ENCODE peak calls at places on chromosomes 2 and 18, in five cellular contexts. U is upper lobe of right lung, P is lower lobe of right lung, G is AG09319, V is mammary epithelial cell. N is an unnamed sample.

GRCh38 chr2:67974564-67975430 is 88.0 kb downstream of the C1D start:
- DNase-seq in U (no peak), P (peak), G (no peak), V (no peak), N (no peak)

GRCh38 chr2:190718652-190719526 is 70.0 kb downstream of the NAB1 start:
- DNase-seq in U (no peak), P (no peak), G (no peak), V (peak), N (peak)

GRCh38 chr2:94759211-94759610 is 112.0 kb upstream of the TEKT4 start:
- DNase-seq in U (no peak), P (no peak), G (no peak), V (peak), N (no peak)

GRCh38 chr2:149800624-149801220 is 213.1 kb upstream of the MMADHC start:
- DNase-seq in U (no peak), P (no peak), G (no peak), V (no peak), N (no peak)

GRCh38 chr2:63440612-63441011 is 147.7 kb downstream of the WDPCP start:
- DNase-seq in U (no peak), P (no peak), G (no peak), V (peak), N (peak)

GRCh38 chr2:149314687-149315086 is 15.7 kb upstream of the LYPD6 start:
- DNase-seq in U (no peak), P (no peak), G (no peak), V (no peak), N (no peak)

GRCh38 chr2:182066439-182067061 is 80.9 kb downstream of the PPP1R1C start:
- DNase-seq in U (no peak), P (no peak), G (peak), V (peak), N (peak)

GRCh38 chr2:117562654-117563053 is 251.8 kb upstream of the DDX18 start:
- DNase-seq in U (no peak), P (no peak), G (no peak), V (no peak), N (no peak)

GRCh38 chr2:16650287-16651249 is 15.1 kb downstream of the CYRIA start:
- DNase-seq in U (no peak), P (no peak), G (no peak), V (peak), N (peak)

GRCh38 chr18:50628543-50628905 is 68.6 kb downstream of the MAPK4 start:
- DNase-seq in U (no peak), P (no peak), G (no peak), V (no peak), N (no peak)

GRCh38 chr2:237873961-237874551 is 14.6 kb downstream of the RAMP1 start:
- DNase-seq in U (peak), P (peak), G (no peak), V (no peak), N (no peak)

GRCh38 chr18:50428531-50429206 is 53.8 kb downstream of the SKA1 start:
- DNase-seq in U (no peak), P (no peak), G (no peak), V (no peak), N (no peak)

GRCh38 chr18:13120255-13120654 is 98.3 kb upstream of the LDLRAD4 start:
- DNase-seq in U (no peak), P (no peak), G (no peak), V (no peak), N (no peak)

GRCh38 chr2:65639156-65639876 is 206.9 kb upstream of the SPRED2 start:
- DNase-seq in U (no peak), P (no peak), G (no peak), V (peak), N (peak)

GRCh38 chr18:56641714-56642331 is 3.4 kb upstream of the TXNL1 start:
- DNase-seq in U (no peak), P (no peak), G (no peak), V (peak), N (no peak)

GRCh38 chr18:77859634-77860033 is 610.0 kb downstream of the GALR1 start:
- DNase-seq in U (no peak), P (no peak), G (no peak), V (no peak), N (no peak)

GRCh38 chr2:209579236-209579749 is 155.4 kb downstream of the MAP2 start:
- DNase-seq in U (no peak), P (no peak), G (no peak), V (no peak), N (no peak)

GRCh38 chr2:46735730-46736493 is 179.7 kb downstream of the MCFD2 start:
- DNase-seq in U (no peak), P (no peak), G (no peak), V (no peak), N (no peak)

DNA sequence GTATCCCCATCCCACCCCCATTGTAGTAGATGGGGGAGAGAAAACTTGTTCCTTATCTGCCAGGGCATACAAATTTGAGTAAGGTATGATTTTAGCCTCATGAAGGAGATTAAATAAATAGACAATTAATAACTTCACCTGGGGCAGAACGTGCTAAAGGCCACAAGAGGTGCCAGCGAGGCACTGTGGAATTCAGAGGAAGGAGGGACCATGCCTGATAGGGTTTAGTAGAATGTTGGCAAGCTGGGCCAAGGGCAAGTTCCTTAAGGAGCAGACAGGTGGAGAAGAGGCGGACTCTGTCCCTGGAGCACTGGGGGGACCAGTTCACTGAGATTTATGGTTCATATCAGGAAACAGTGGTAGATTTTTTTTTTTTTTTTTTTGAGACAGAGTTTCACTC is 22.5 kb downstream of the STAMBP start:
- DNase-seq in U (no peak), P (no peak), G (no peak), V (no peak), N (peak)
- TF ChIP-seq CTCF in U (no peak), P (no peak), G (no peak), V (peak), N (peak)

DNA sequence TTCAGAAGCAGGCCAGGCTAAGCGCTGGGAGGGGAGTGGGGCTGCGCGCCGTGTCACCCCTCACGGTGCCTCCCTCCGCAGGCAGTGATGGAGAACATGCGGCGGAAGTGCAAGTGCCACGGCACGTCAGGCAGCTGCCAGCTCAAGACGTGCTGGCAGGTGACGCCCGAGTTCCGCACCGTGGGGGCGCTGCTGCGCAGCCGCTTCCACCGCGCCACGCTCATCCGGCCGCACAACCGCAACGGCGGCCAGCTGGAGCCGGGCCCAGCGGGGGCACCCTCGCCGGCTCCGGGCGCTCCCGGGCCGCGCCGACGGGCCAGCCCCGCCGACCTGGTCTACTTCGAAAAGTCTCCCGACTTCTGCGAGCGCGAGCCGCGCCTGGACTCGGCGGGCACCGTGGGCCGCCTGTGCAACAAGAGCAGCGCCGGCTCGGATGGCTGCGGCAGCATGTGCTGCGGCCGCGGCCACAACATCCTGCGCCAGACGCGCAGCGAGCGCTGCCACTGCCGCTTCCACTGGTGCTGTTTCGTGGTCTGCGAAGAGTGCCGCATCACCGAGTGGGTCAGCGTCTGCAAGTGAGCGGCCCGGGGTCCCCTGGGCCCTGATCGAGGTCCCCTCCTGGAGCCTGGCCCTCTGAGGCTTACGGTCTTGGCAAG is 12.2 kb downstream of the WNT10A start:
- DNase-seq in U (peak), P (peak), G (no peak), V (peak), N (no peak)
- TF ChIP-seq CTCF in U (peak), P (peak), G (peak), V (peak), N (peak)

DNA sequence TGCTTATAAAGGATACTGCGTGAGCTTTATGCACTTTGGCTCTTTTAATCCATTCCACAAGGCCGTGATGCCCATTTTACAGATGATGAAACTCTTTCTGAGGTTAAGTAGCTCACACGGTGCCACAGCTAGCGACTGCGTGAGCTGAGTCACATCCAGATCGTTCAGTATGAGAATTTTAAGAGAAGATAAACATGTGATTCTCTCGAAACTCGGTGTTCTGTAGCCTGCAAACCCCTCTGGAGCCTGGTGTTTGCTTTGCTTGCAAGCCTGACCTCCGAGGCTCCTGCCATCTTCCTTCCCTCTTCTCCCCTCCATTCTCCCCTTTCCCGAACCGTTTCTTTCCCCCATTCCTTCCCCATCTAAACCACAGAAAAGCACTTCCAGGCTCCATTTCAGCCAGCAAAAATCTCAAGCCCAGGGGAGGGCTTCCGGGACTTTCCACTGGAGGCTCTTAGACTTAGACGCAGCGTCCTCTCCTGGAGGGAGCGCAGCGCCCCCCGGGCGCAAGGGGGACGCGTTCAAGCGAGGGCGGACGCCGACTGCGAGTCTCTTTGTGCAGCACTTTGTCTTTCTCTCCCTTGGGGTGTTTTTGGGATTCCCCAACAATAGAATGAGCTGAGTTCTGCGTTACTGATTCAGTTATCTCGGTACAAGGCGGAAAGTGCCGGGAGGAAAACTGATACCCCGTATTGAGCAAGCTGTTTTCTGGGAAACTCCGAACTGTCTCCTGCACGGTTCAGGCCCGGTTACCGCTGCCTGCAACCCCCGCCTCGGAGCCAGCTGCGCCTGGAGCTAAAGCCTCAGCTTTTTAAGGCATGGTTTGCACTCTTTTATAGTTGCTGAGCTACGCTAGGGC is 38.0 kb downstream of the CYP1B1 start:
- DNase-seq in U (no peak), P (no peak), G (peak), V (peak), N (no peak)
- TF ChIP-seq CTCF in U (peak), P (peak), G (peak), V (peak), N (peak)

DNA sequence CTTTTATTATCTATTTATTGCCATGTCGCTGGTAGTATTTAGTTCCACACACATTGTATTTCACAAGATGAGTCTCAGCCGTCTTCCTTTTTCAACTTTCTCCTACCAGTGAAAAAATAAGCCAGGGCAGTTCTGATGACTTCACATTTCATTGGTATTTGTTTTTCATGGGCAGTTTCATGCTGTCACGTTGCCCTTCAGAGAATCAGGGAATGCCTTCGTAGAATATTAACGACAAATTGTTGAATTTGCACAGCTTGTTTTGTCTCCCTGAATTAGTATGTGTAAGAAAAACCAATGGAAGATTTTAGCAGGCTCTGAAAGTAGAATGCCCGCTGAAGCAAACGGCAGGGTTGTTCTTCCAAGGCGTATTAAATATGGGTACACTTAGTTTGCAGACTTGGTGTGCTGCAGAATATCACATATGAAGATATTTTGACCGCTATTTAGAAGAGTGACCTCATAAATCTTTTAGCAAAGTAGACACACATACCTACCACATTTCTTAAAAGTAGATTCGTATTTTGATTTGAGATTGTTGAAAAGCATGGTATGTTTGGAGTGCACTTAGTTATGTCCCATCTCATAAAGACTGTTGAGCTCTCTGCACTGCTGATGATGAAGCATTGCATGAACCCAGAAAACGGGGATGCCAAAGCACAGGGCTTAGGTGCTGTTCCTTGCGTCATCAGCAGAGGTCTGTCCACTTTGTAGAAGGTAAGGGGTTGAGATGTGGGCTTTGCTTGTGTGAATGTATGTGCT is 2.9 kb downstream of the NEDD4L start:
- DNase-seq in U (no peak), P (no peak), G (no peak), V (no peak), N (no peak)
- TF ChIP-seq CTCF in U (no peak), P (no peak), G (no peak), V (no peak), N (no peak)

DNA sequence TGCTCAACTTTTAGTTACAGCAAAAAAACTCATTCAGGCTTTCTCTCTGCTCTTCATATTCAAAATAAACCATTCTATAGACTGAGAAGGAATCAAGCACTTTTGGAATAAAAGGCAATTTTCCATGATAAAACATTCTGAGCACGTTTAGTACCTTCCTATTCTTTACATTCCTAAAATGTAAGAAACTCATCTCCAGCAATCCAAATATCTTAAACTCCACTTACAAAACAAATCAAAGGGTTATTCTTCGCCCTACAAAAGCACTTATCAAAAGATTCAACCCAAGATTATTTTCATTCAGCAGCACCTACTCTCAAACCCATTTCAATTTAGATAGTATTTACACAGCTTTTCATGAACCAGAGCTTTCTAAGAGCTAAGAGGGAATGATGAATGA is 2.9 kb upstream of the LGALSL start:
- DNase-seq in U (no peak), P (no peak), G (no peak), V (no peak), N (no peak)
- TF ChIP-seq CTCF in U (no peak), P (no peak), G (no peak), V (no peak), N (no peak)

GRCh38 chr2:42808301-42808700 is 15.9 kb upstream of the HAAO start:
- DNase-seq in U (no peak), P (no peak), G (no peak), V (no peak), N (no peak)

GRCh38 chr2:42809131-42809875 is 16.9 kb upstream of the HAAO start:
- DNase-seq in U (no peak), P (no peak), G (no peak), V (no peak), N (no peak)

GRCh38 chr2:42810126-42810970 is 18.0 kb upstream of the HAAO start:
- DNase-seq in U (peak), P (peak), G (peak), V (peak), N (peak)

GRCh38 chr2:42810971-42811865 is 18.8 kb upstream of the HAAO start:
- DNase-seq in U (peak), P (peak), G (peak), V (no peak), N (no peak)

DNA sequence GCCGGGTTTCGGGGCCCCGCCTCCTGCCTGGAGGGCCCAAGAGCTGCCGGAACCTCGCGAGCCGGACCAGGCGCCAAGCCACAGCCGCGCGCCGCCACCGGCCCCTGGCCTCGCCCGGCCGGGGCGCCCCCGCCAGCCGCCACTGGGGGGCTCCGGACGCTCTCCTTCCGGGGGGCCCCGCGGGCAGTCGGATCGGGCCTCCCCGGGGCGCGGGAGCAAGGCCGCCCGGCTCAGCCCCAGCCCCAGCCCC is 17.4 kb upstream of the HAAO start:
- DNase-seq in U (peak), P (peak), G (peak), V (peak), N (no peak)
- TF ChIP-seq CTCF in U (peak), P (peak), G (no peak), V (no peak), N (peak)

GRCh38 chr2:5497874-5498273 is 194.3 kb upstream of the SOX11 start:
- DNase-seq in U (no peak), P (no peak), G (no peak), V (no peak), N (no peak)
- TF ChIP-seq CTCF in U (no peak), P (no peak), G (no peak), V (no peak), N (no peak)

GRCh38 chr2:119134775-119135174 is 23.8 kb downstream of the C1QL2 start:
- DNase-seq in U (no peak), P (no peak), G (no peak), V (no peak), N (no peak)
- TF ChIP-seq CTCF in U (no peak), P (no peak), G (no peak), V (no peak), N (no peak)

GRCh38 chr2:53511549-53511948 is 256.1 kb upstream of the CHAC2 start:
- DNase-seq in U (no peak), P (no peak), G (no peak), V (no peak), N (no peak)
- TF ChIP-seq CTCF in U (no peak), P (no peak), G (no peak), V (no peak), N (no peak)

DNA sequence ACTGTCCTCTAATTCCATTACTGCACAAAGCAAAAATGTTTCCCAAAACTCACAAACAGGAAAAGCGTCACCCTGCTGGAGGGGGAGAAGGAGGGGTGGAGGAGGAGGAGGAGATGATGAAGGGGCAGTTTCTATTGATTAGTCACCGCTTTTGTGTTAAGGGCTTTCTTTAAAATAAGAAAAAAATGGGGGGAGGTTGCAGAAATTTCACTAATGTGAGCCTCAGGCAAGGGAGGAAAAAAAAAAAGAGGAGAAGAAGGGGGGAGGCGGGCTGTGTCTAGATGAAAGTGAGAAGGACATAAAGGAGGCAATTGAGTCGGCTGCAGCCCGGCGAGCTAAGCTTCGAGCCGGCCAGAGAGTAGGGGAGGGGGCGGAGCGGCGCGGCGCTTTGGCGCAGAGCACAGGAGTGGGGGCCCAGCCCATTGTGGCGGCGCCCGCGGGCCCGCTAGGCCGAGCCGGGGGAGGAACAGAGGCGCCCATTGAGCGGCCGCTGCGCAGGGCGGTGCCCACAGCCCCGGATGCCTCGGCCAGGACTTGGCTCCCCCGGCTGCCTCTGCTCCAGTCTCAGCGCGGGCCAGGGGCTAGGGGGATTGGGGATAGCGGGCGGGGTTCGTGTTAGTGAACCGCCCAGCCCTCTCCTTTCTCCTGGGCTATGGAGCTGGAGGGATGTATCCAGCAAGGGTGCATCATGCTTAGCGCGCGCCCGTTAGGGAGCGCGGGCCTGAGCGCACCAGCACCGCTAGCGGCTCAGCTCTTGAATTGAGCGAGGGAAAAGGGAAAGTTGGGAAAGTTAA is 7.9 kb downstream of the PAX3 start:
- DNase-seq in U (no peak), P (no peak), G (no peak), V (no peak), N (no peak)
- TF ChIP-seq CTCF in U (no peak), P (no peak), G (no peak), V (no peak), N (no peak)